ENCODE peak calls at places on chromosomes 12 and 14, in seven cellular contexts. Y is posterior vena cava; B is activated CD8-positive, alpha-beta T cell treated with anti-CD3 and anti-CD28 coated beads, Interleukin-2, amount 10 ng/mL, durations not matched to agents 7 days and 5 days; H is activated gamma-delta T cell treated with Interleukin-2 at 50 U/mL for 16 hours; O is fibroblast of pulmonary artery; E is neural progenitor cell; R is DMS53. P is an unnamed sample.
A peak's percentile ranks its signal among the peaks of the same experiment; 100 is the strongest.

GRCh38 chr14:89378119-89378518 is 38.9 kb downstream of the FOXN3 start:
- DNase-seq in B (no peak), Y (no peak), E (no peak), R (peak; percentile 5), O (peak; percentile 56), H (no peak), P (no peak)

GRCh38 chr12:118525216-118525615 is 148.9 kb downstream of the SUDS3 start:
- DNase-seq in O (no peak), E (no peak), Y (no peak), R (no peak), B (no peak), H (no peak), P (no peak)

GRCh38 chr12:69225251-69225910 is 14.0 kb upstream of the CPSF6 start:
- DNase-seq in B (no peak), R (no peak), H (no peak), E (no peak), O (peak; percentile 30), Y (no peak), P (no peak)

GRCh38 chr12:15050664-15051063 is 77.8 kb downstream of the PDE6H start:
- DNase-seq in E (no peak), Y (no peak), R (no peak), O (no peak), B (peak; percentile 34), H (peak; percentile 35), P (no peak)

GRCh38 chr14:79279645-79280399 is 931.5 kb downstream of the DIO2 start:
- DNase-seq in B (no peak), R (peak; percentile 67), E (peak; percentile 41), O (no peak), H (no peak), Y (peak; percentile 75), P (no peak)

GRCh38 chr14:89093083-89093482 is 268.6 kb downstream of the TTC8 start:
- DNase-seq in H (no peak), E (no peak), R (no peak), Y (no peak), O (peak; percentile 6), B (no peak), P (no peak)

GRCh38 chr12:46841891-46842290 is 16.1 kb upstream of the SLC38A4 start:
- DNase-seq in R (no peak), B (no peak), E (no peak), H (no peak), Y (no peak), O (no peak), P (no peak)

GRCh38 chr14:71704210-71704609 is 228.0 kb upstream of the RGS6 start:
- DNase-seq in E (no peak), R (no peak), Y (no peak), O (no peak), B (no peak), H (no peak), P (no peak)

GRCh38 chr12:109738878-109739665 is 25.4 kb downstream of the FAM222A start:
- DNase-seq in O (no peak), Y (peak; percentile 58), R (no peak), H (peak; percentile 1), B (no peak), E (no peak), P (no peak)

GRCh38 chr12:86411710-86412109 is 155.5 kb upstream of the MGAT4C start:
- DNase-seq in H (no peak), O (no peak), E (no peak), Y (no peak), R (no peak), B (no peak), P (no peak)

P was measured in A673.